ENCODE peak calls at places on chromosomes 12 and 14, in seven cellular contexts. C is GM04504; D is naive thymus-derived CD4-positive, alpha-beta T cell; N is amniotic stem cell; Y is naive thymus-derived CD8-positive, alpha-beta T cell; X is AG09309; H is frontal cortex. O is an unnamed sample.

GRCh38 chr14:75875958-75876357 is 105.8 kb downstream of the TGFB3 start:
- DNase-seq in Y (no peak), D (no peak), X (no peak), H (no peak), C (no peak), N (no peak), O (no peak)

GRCh38 chr14:94476018-94476417 is at the start of gene SERPINA9:
- DNase-seq in D (no peak), H (no peak), X (no peak), Y (no peak), N (no peak), C (no peak), O (no peak)

GRCh38 chr12:123996581-123996980 is 23.6 kb downstream of the ZNF664 start:
- DNase-seq in Y (no peak), N (no peak), H (no peak), C (no peak), D (no peak), X (no peak), O (peak; percentile 97)

GRCh38 chr14:54182419-54183040 is 214.3 kb upstream of the CDKN3 start:
- DNase-seq in D (no peak), X (peak; percentile 59), N (no peak), C (peak; percentile 60), H (no peak), Y (no peak), O (peak; percentile 82)

GRCh38 chr12:1377681-1378080 is 216.7 kb downstream of the FBXL14 start:
- DNase-seq in X (no peak), C (no peak), N (no peak), D (no peak), Y (no peak), H (no peak), O (no peak)

GRCh38 chr14:105169776-105170655 is 1.4 kb upstream of the JAG2 start:
- DNase-seq in D (no peak), C (no peak), Y (no peak), H (no peak), X (no peak), N (no peak), O (no peak)

GRCh38 chr12:99600388-99600787 is 47.2 kb upstream of the GARIN6 start:
- DNase-seq in X (no peak), C (no peak), Y (no peak), D (no peak), H (no peak), N (no peak), O (no peak)

GRCh38 chr12:21998295-21998694 is 47.7 kb upstream of the CMAS start:
- DNase-seq in N (no peak), Y (no peak), C (no peak), H (no peak), X (no peak), D (no peak), O (no peak)

GRCh38 chr12:101552277-101552676 is 42.5 kb upstream of the MYBPC1 start:
- DNase-seq in Y (no peak), N (no peak), X (no peak), D (no peak), H (peak; percentile 10), C (no peak), O (no peak)

GRCh38 chr12:50317198-50317597 is 33.9 kb upstream of the LIMA1 start:
- DNase-seq in Y (no peak), N (no peak), X (no peak), D (no peak), C (no peak), H (no peak), O (no peak)

GRCh38 chr12:7155471-7156034 is 25.4 kb downstream of the CLSTN3 start:
- DNase-seq in H (no peak), D (no peak), Y (no peak), C (no peak), N (no peak), X (no peak), O (no peak)

O was measured in COLO829.